ENCODE peak calls at places on chromosomes 1 and 21, in nine cellular contexts. One of them, this sample, is unnamed.
A peak's percentile ranks its signal among the peaks of the same experiment; 100 is the strongest.

GRCh38 chr21:44618909-44619308 is 7.0 kb downstream of the KRTAP10-8 start:
- DNase-seq in GDM1: no peak
- DNase-seq in KBM-7: no peak
- DNase-seq in activated T-helper 1 cell treated with anti-CD3 and anti-CD28 coated beads, Interleukin-12 subunit alpha, Interleukin-12 subunit beta, Interleukin-2, Interleukin-4 antibody, amounts not matched to agents 30 ng/mL and 10 ng/mL and 1 ng/mL, durations not matched to agents 14 hours and 24 hours and 36 hours: peak; percentile 50
- DNase-seq in smooth muscle cell of the brain vasculature: no peak
- DNase-seq in stimulated activated naive CD8-positive, alpha-beta T cell treated with anti-CD3 and anti-CD28 coated beads, Interleukin-15, amount 100 ng/mL, for 72 hours: peak; percentile 24
- DNase-seq in A549: no peak
- DNase-seq in AG08396: no peak
- DNase-seq in iris pigment epithelial cell: no peak
- DNase-seq in this sample: no peak

GRCh38 chr1:110011527-110012041 is 22.8 kb upstream of the STRIP1 start:
- DNase-seq in stimulated activated naive CD8-positive, alpha-beta T cell treated with anti-CD3 and anti-CD28 coated beads, Interleukin-15, amount 100 ng/mL, for 72 hours: no peak
- DNase-seq in activated T-helper 1 cell treated with anti-CD3 and anti-CD28 coated beads, Interleukin-12 subunit alpha, Interleukin-12 subunit beta, Interleukin-2, Interleukin-4 antibody, amounts not matched to agents 30 ng/mL and 10 ng/mL and 1 ng/mL, durations not matched to agents 14 hours and 24 hours and 36 hours: peak; percentile 35
- DNase-seq in iris pigment epithelial cell: peak; percentile 73
- DNase-seq in GDM1: peak; percentile 14
- DNase-seq in A549: peak; percentile 61
- DNase-seq in AG08396: peak; percentile 49
- DNase-seq in smooth muscle cell of the brain vasculature: peak; percentile 23
- DNase-seq in KBM-7: peak; percentile 71
- DNase-seq in this sample: peak; percentile 46

GRCh38 chr1:89757532-89757931 is 63.3 kb upstream of the LRRC8D start:
- DNase-seq in AG08396: no peak
- DNase-seq in KBM-7: peak; percentile 92
- DNase-seq in activated T-helper 1 cell treated with anti-CD3 and anti-CD28 coated beads, Interleukin-12 subunit alpha, Interleukin-12 subunit beta, Interleukin-2, Interleukin-4 antibody, amounts not matched to agents 30 ng/mL and 10 ng/mL and 1 ng/mL, durations not matched to agents 14 hours and 24 hours and 36 hours: peak; percentile 51
- DNase-seq in iris pigment epithelial cell: peak; percentile 49
- DNase-seq in stimulated activated naive CD8-positive, alpha-beta T cell treated with anti-CD3 and anti-CD28 coated beads, Interleukin-15, amount 100 ng/mL, for 72 hours: no peak
- DNase-seq in GDM1: peak; percentile 83
- DNase-seq in A549: no peak
- DNase-seq in smooth muscle cell of the brain vasculature: no peak
- DNase-seq in this sample: no peak

GRCh38 chr1:64864018-64864945 is 102.1 kb downstream of the JAK1 start:
- DNase-seq in GDM1: peak; percentile 90
- DNase-seq in iris pigment epithelial cell: peak; percentile 35
- DNase-seq in stimulated activated naive CD8-positive, alpha-beta T cell treated with anti-CD3 and anti-CD28 coated beads, Interleukin-15, amount 100 ng/mL, for 72 hours: no peak
- DNase-seq in activated T-helper 1 cell treated with anti-CD3 and anti-CD28 coated beads, Interleukin-12 subunit alpha, Interleukin-12 subunit beta, Interleukin-2, Interleukin-4 antibody, amounts not matched to agents 30 ng/mL and 10 ng/mL and 1 ng/mL, durations not matched to agents 14 hours and 24 hours and 36 hours: peak; percentile 16
- DNase-seq in A549: peak; percentile 12
- DNase-seq in KBM-7: peak; percentile 99
- DNase-seq in AG08396: no peak
- DNase-seq in smooth muscle cell of the brain vasculature: no peak
- DNase-seq in this sample: no peak

GRCh38 chr1:112509005-112509659 is 367 bp downstream of the WNT2B start:
- DNase-seq in iris pigment epithelial cell: peak; percentile 60
- DNase-seq in GDM1: no peak
- DNase-seq in A549: no peak
- DNase-seq in KBM-7: no peak
- DNase-seq in activated T-helper 1 cell treated with anti-CD3 and anti-CD28 coated beads, Interleukin-12 subunit alpha, Interleukin-12 subunit beta, Interleukin-2, Interleukin-4 antibody, amounts not matched to agents 30 ng/mL and 10 ng/mL and 1 ng/mL, durations not matched to agents 14 hours and 24 hours and 36 hours: no peak
- DNase-seq in AG08396: no peak
- DNase-seq in smooth muscle cell of the brain vasculature: no peak
- DNase-seq in stimulated activated naive CD8-positive, alpha-beta T cell treated with anti-CD3 and anti-CD28 coated beads, Interleukin-15, amount 100 ng/mL, for 72 hours: peak; percentile 47
- DNase-seq in this sample: no peak

GRCh38 chr1:3625151-3625907 is 514 bp downstream of the TPRG1L start:
- DNase-seq in KBM-7: peak; percentile 38
- DNase-seq in GDM1: no peak
- DNase-seq in iris pigment epithelial cell: peak; percentile 58
- DNase-seq in smooth muscle cell of the brain vasculature: no peak
- DNase-seq in AG08396: peak; percentile 68
- DNase-seq in activated T-helper 1 cell treated with anti-CD3 and anti-CD28 coated beads, Interleukin-12 subunit alpha, Interleukin-12 subunit beta, Interleukin-2, Interleukin-4 antibody, amounts not matched to agents 30 ng/mL and 10 ng/mL and 1 ng/mL, durations not matched to agents 14 hours and 24 hours and 36 hours: no peak
- DNase-seq in A549: peak; percentile 37
- DNase-seq in stimulated activated naive CD8-positive, alpha-beta T cell treated with anti-CD3 and anti-CD28 coated beads, Interleukin-15, amount 100 ng/mL, for 72 hours: no peak
- DNase-seq in this sample: peak; percentile 40

GRCh38 chr1:4599951-4600481 is 54.4 kb upstream of the AJAP1 start:
- DNase-seq in KBM-7: no peak
- DNase-seq in GDM1: no peak
- DNase-seq in AG08396: no peak
- DNase-seq in activated T-helper 1 cell treated with anti-CD3 and anti-CD28 coated beads, Interleukin-12 subunit alpha, Interleukin-12 subunit beta, Interleukin-2, Interleukin-4 antibody, amounts not matched to agents 30 ng/mL and 10 ng/mL and 1 ng/mL, durations not matched to agents 14 hours and 24 hours and 36 hours: no peak
- DNase-seq in A549: no peak
- DNase-seq in stimulated activated naive CD8-positive, alpha-beta T cell treated with anti-CD3 and anti-CD28 coated beads, Interleukin-15, amount 100 ng/mL, for 72 hours: no peak
- DNase-seq in iris pigment epithelial cell: no peak
- DNase-seq in smooth muscle cell of the brain vasculature: no peak
- DNase-seq in this sample: no peak

GRCh38 chr1:172154571-172154970 is 265.9 kb upstream of the C1orf105 start:
- DNase-seq in KBM-7: peak; percentile 39
- DNase-seq in iris pigment epithelial cell: peak; percentile 90
- DNase-seq in AG08396: peak; percentile 16
- DNase-seq in smooth muscle cell of the brain vasculature: no peak
- DNase-seq in GDM1: no peak
- DNase-seq in stimulated activated naive CD8-positive, alpha-beta T cell treated with anti-CD3 and anti-CD28 coated beads, Interleukin-15, amount 100 ng/mL, for 72 hours: no peak
- DNase-seq in activated T-helper 1 cell treated with anti-CD3 and anti-CD28 coated beads, Interleukin-12 subunit alpha, Interleukin-12 subunit beta, Interleukin-2, Interleukin-4 antibody, amounts not matched to agents 30 ng/mL and 10 ng/mL and 1 ng/mL, durations not matched to agents 14 hours and 24 hours and 36 hours: no peak
- DNase-seq in A549: peak; percentile 28
- DNase-seq in this sample: no peak

GRCh38 chr1:162185299-162185698 is 115.8 kb downstream of the NOS1AP start:
- DNase-seq in iris pigment epithelial cell: peak; percentile 73
- DNase-seq in smooth muscle cell of the brain vasculature: no peak
- DNase-seq in KBM-7: no peak
- DNase-seq in GDM1: no peak
- DNase-seq in stimulated activated naive CD8-positive, alpha-beta T cell treated with anti-CD3 and anti-CD28 coated beads, Interleukin-15, amount 100 ng/mL, for 72 hours: no peak
- DNase-seq in A549: no peak
- DNase-seq in activated T-helper 1 cell treated with anti-CD3 and anti-CD28 coated beads, Interleukin-12 subunit alpha, Interleukin-12 subunit beta, Interleukin-2, Interleukin-4 antibody, amounts not matched to agents 30 ng/mL and 10 ng/mL and 1 ng/mL, durations not matched to agents 14 hours and 24 hours and 36 hours: no peak
- DNase-seq in AG08396: no peak
- DNase-seq in this sample: no peak

GRCh38 chr1:28180310-28181305 is 4.1 kb upstream of the PTAFR start:
- DNase-seq in GDM1: no peak
- DNase-seq in activated T-helper 1 cell treated with anti-CD3 and anti-CD28 coated beads, Interleukin-12 subunit alpha, Interleukin-12 subunit beta, Interleukin-2, Interleukin-4 antibody, amounts not matched to agents 30 ng/mL and 10 ng/mL and 1 ng/mL, durations not matched to agents 14 hours and 24 hours and 36 hours: no peak
- DNase-seq in AG08396: no peak
- DNase-seq in iris pigment epithelial cell: no peak
- DNase-seq in A549: no peak
- DNase-seq in stimulated activated naive CD8-positive, alpha-beta T cell treated with anti-CD3 and anti-CD28 coated beads, Interleukin-15, amount 100 ng/mL, for 72 hours: no peak
- DNase-seq in smooth muscle cell of the brain vasculature: no peak
- DNase-seq in KBM-7: no peak
- DNase-seq in this sample: no peak

GRCh38 chr1:56934400-56935080 is 31.3 kb downstream of the C8B start:
- DNase-seq in GDM1: no peak
- DNase-seq in stimulated activated naive CD8-positive, alpha-beta T cell treated with anti-CD3 and anti-CD28 coated beads, Interleukin-15, amount 100 ng/mL, for 72 hours: no peak
- DNase-seq in KBM-7: no peak
- DNase-seq in AG08396: no peak
- DNase-seq in activated T-helper 1 cell treated with anti-CD3 and anti-CD28 coated beads, Interleukin-12 subunit alpha, Interleukin-12 subunit beta, Interleukin-2, Interleukin-4 antibody, amounts not matched to agents 30 ng/mL and 10 ng/mL and 1 ng/mL, durations not matched to agents 14 hours and 24 hours and 36 hours: no peak
- DNase-seq in A549: no peak
- DNase-seq in iris pigment epithelial cell: no peak
- DNase-seq in smooth muscle cell of the brain vasculature: no peak
- DNase-seq in this sample: no peak

GRCh38 chr1:246110343-246111219 is 396.5 kb downstream of the SMYD3 start:
- DNase-seq in smooth muscle cell of the brain vasculature: no peak
- DNase-seq in activated T-helper 1 cell treated with anti-CD3 and anti-CD28 coated beads, Interleukin-12 subunit alpha, Interleukin-12 subunit beta, Interleukin-2, Interleukin-4 antibody, amounts not matched to agents 30 ng/mL and 10 ng/mL and 1 ng/mL, durations not matched to agents 14 hours and 24 hours and 36 hours: no peak
- DNase-seq in KBM-7: peak; percentile 35
- DNase-seq in AG08396: peak; percentile 30
- DNase-seq in iris pigment epithelial cell: peak; percentile 89
- DNase-seq in GDM1: no peak
- DNase-seq in stimulated activated naive CD8-positive, alpha-beta T cell treated with anti-CD3 and anti-CD28 coated beads, Interleukin-15, amount 100 ng/mL, for 72 hours: no peak
- DNase-seq in A549: peak; percentile 63
- DNase-seq in this sample: no peak

GRCh38 chr1:67019600-67020136 is 34.3 kb downstream of the SLC35D1 start:
- DNase-seq in smooth muscle cell of the brain vasculature: no peak
- DNase-seq in activated T-helper 1 cell treated with anti-CD3 and anti-CD28 coated beads, Interleukin-12 subunit alpha, Interleukin-12 subunit beta, Interleukin-2, Interleukin-4 antibody, amounts not matched to agents 30 ng/mL and 10 ng/mL and 1 ng/mL, durations not matched to agents 14 hours and 24 hours and 36 hours: no peak
- DNase-seq in iris pigment epithelial cell: peak; percentile 68
- DNase-seq in A549: no peak
- DNase-seq in AG08396: peak; percentile 17
- DNase-seq in KBM-7: no peak
- DNase-seq in stimulated activated naive CD8-positive, alpha-beta T cell treated with anti-CD3 and anti-CD28 coated beads, Interleukin-15, amount 100 ng/mL, for 72 hours: no peak
- DNase-seq in GDM1: no peak
- DNase-seq in this sample: no peak

GRCh38 chr1:156704930-156705320 is 458 bp downstream of the CRABP2 start:
- DNase-seq in stimulated activated naive CD8-positive, alpha-beta T cell treated with anti-CD3 and anti-CD28 coated beads, Interleukin-15, amount 100 ng/mL, for 72 hours: no peak
- DNase-seq in KBM-7: no peak
- DNase-seq in A549: peak; percentile 43
- DNase-seq in iris pigment epithelial cell: peak; percentile 62
- DNase-seq in GDM1: no peak
- DNase-seq in AG08396: peak; percentile 70
- DNase-seq in smooth muscle cell of the brain vasculature: no peak
- DNase-seq in activated T-helper 1 cell treated with anti-CD3 and anti-CD28 coated beads, Interleukin-12 subunit alpha, Interleukin-12 subunit beta, Interleukin-2, Interleukin-4 antibody, amounts not matched to agents 30 ng/mL and 10 ng/mL and 1 ng/mL, durations not matched to agents 14 hours and 24 hours and 36 hours: no peak
- DNase-seq in this sample: no peak

GRCh38 chr21:43916691-43917514 is 51.9 kb downstream of the AGPAT3 start:
- DNase-seq in GDM1: peak; percentile 20
- DNase-seq in smooth muscle cell of the brain vasculature: no peak
- DNase-seq in KBM-7: peak; percentile 76
- DNase-seq in A549: no peak
- DNase-seq in stimulated activated naive CD8-positive, alpha-beta T cell treated with anti-CD3 and anti-CD28 coated beads, Interleukin-15, amount 100 ng/mL, for 72 hours: peak; percentile 73
- DNase-seq in iris pigment epithelial cell: no peak
- DNase-seq in activated T-helper 1 cell treated with anti-CD3 and anti-CD28 coated beads, Interleukin-12 subunit alpha, Interleukin-12 subunit beta, Interleukin-2, Interleukin-4 antibody, amounts not matched to agents 30 ng/mL and 10 ng/mL and 1 ng/mL, durations not matched to agents 14 hours and 24 hours and 36 hours: peak; percentile 53
- DNase-seq in AG08396: peak; percentile 63
- DNase-seq in this sample: no peak

GRCh38 chr1:27117733-27118439 is 37.0 kb downstream of the SLC9A1 start:
- DNase-seq in iris pigment epithelial cell: peak; percentile 20
- DNase-seq in A549: no peak
- DNase-seq in activated T-helper 1 cell treated with anti-CD3 and anti-CD28 coated beads, Interleukin-12 subunit alpha, Interleukin-12 subunit beta, Interleukin-2, Interleukin-4 antibody, amounts not matched to agents 30 ng/mL and 10 ng/mL and 1 ng/mL, durations not matched to agents 14 hours and 24 hours and 36 hours: no peak
- DNase-seq in AG08396: no peak
- DNase-seq in smooth muscle cell of the brain vasculature: no peak
- DNase-seq in GDM1: no peak
- DNase-seq in stimulated activated naive CD8-positive, alpha-beta T cell treated with anti-CD3 and anti-CD28 coated beads, Interleukin-15, amount 100 ng/mL, for 72 hours: no peak
- DNase-seq in KBM-7: no peak
- DNase-seq in this sample: no peak

GRCh38 chr1:107991371-107992066 is 26.5 kb upstream of the VAV3 start:
- DNase-seq in KBM-7: no peak
- DNase-seq in AG08396: no peak
- DNase-seq in activated T-helper 1 cell treated with anti-CD3 and anti-CD28 coated beads, Interleukin-12 subunit alpha, Interleukin-12 subunit beta, Interleukin-2, Interleukin-4 antibody, amounts not matched to agents 30 ng/mL and 10 ng/mL and 1 ng/mL, durations not matched to agents 14 hours and 24 hours and 36 hours: no peak
- DNase-seq in GDM1: no peak
- DNase-seq in smooth muscle cell of the brain vasculature: no peak
- DNase-seq in stimulated activated naive CD8-positive, alpha-beta T cell treated with anti-CD3 and anti-CD28 coated beads, Interleukin-15, amount 100 ng/mL, for 72 hours: no peak
- DNase-seq in iris pigment epithelial cell: no peak
- DNase-seq in A549: no peak
- DNase-seq in this sample: no peak

GRCh38 chr1:230690101-230690500 is 23.8 kb downstream of the AGT start:
- DNase-seq in activated T-helper 1 cell treated with anti-CD3 and anti-CD28 coated beads, Interleukin-12 subunit alpha, Interleukin-12 subunit beta, Interleukin-2, Interleukin-4 antibody, amounts not matched to agents 30 ng/mL and 10 ng/mL and 1 ng/mL, durations not matched to agents 14 hours and 24 hours and 36 hours: no peak
- DNase-seq in GDM1: no peak
- DNase-seq in KBM-7: no peak
- DNase-seq in A549: no peak
- DNase-seq in iris pigment epithelial cell: no peak
- DNase-seq in AG08396: no peak
- DNase-seq in stimulated activated naive CD8-positive, alpha-beta T cell treated with anti-CD3 and anti-CD28 coated beads, Interleukin-15, amount 100 ng/mL, for 72 hours: no peak
- DNase-seq in smooth muscle cell of the brain vasculature: no peak
- DNase-seq in this sample: no peak

GRCh38 chr1:87942165-87942564 is 613.5 kb downstream of the LMO4 start:
- DNase-seq in activated T-helper 1 cell treated with anti-CD3 and anti-CD28 coated beads, Interleukin-12 subunit alpha, Interleukin-12 subunit beta, Interleukin-2, Interleukin-4 antibody, amounts not matched to agents 30 ng/mL and 10 ng/mL and 1 ng/mL, durations not matched to agents 14 hours and 24 hours and 36 hours: no peak
- DNase-seq in iris pigment epithelial cell: peak; percentile 18
- DNase-seq in smooth muscle cell of the brain vasculature: no peak
- DNase-seq in AG08396: no peak
- DNase-seq in GDM1: no peak
- DNase-seq in stimulated activated naive CD8-positive, alpha-beta T cell treated with anti-CD3 and anti-CD28 coated beads, Interleukin-15, amount 100 ng/mL, for 72 hours: no peak
- DNase-seq in A549: no peak
- DNase-seq in KBM-7: no peak
- DNase-seq in this sample: no peak

GRCh38 chr1:206713910-206714312 is 29.2 kb downstream of the MAPKAPK2 start:
- DNase-seq in smooth muscle cell of the brain vasculature: no peak
- DNase-seq in A549: peak; percentile 66
- DNase-seq in stimulated activated naive CD8-positive, alpha-beta T cell treated with anti-CD3 and anti-CD28 coated beads, Interleukin-15, amount 100 ng/mL, for 72 hours: no peak
- DNase-seq in iris pigment epithelial cell: no peak
- DNase-seq in activated T-helper 1 cell treated with anti-CD3 and anti-CD28 coated beads, Interleukin-12 subunit alpha, Interleukin-12 subunit beta, Interleukin-2, Interleukin-4 antibody, amounts not matched to agents 30 ng/mL and 10 ng/mL and 1 ng/mL, durations not matched to agents 14 hours and 24 hours and 36 hours: no peak
- DNase-seq in GDM1: no peak
- DNase-seq in AG08396: no peak
- DNase-seq in KBM-7: no peak
- DNase-seq in this sample: no peak

GRCh38 chr1:50995651-50996050 is 25.6 kb downstream of the CDKN2C start:
- DNase-seq in GDM1: no peak
- DNase-seq in activated T-helper 1 cell treated with anti-CD3 and anti-CD28 coated beads, Interleukin-12 subunit alpha, Interleukin-12 subunit beta, Interleukin-2, Interleukin-4 antibody, amounts not matched to agents 30 ng/mL and 10 ng/mL and 1 ng/mL, durations not matched to agents 14 hours and 24 hours and 36 hours: no peak
- DNase-seq in AG08396: no peak
- DNase-seq in smooth muscle cell of the brain vasculature: no peak
- DNase-seq in KBM-7: no peak
- DNase-seq in iris pigment epithelial cell: no peak
- DNase-seq in stimulated activated naive CD8-positive, alpha-beta T cell treated with anti-CD3 and anti-CD28 coated beads, Interleukin-15, amount 100 ng/mL, for 72 hours: no peak
- DNase-seq in A549: no peak
- DNase-seq in this sample: peak; percentile 23

GRCh38 chr1:215111916-215112315 is 29.4 kb downstream of the KCNK2 start:
- DNase-seq in A549: no peak
- DNase-seq in activated T-helper 1 cell treated with anti-CD3 and anti-CD28 coated beads, Interleukin-12 subunit alpha, Interleukin-12 subunit beta, Interleukin-2, Interleukin-4 antibody, amounts not matched to agents 30 ng/mL and 10 ng/mL and 1 ng/mL, durations not matched to agents 14 hours and 24 hours and 36 hours: no peak
- DNase-seq in AG08396: no peak
- DNase-seq in GDM1: no peak
- DNase-seq in KBM-7: no peak
- DNase-seq in smooth muscle cell of the brain vasculature: no peak
- DNase-seq in iris pigment epithelial cell: no peak
- DNase-seq in stimulated activated naive CD8-positive, alpha-beta T cell treated with anti-CD3 and anti-CD28 coated beads, Interleukin-15, amount 100 ng/mL, for 72 hours: no peak
- DNase-seq in this sample: peak; percentile 15

GRCh38 chr1:100724281-100724680 is 4.7 kb downstream of the VCAM1 start:
- DNase-seq in activated T-helper 1 cell treated with anti-CD3 and anti-CD28 coated beads, Interleukin-12 subunit alpha, Interleukin-12 subunit beta, Interleukin-2, Interleukin-4 antibody, amounts not matched to agents 30 ng/mL and 10 ng/mL and 1 ng/mL, durations not matched to agents 14 hours and 24 hours and 36 hours: no peak
- DNase-seq in KBM-7: no peak
- DNase-seq in stimulated activated naive CD8-positive, alpha-beta T cell treated with anti-CD3 and anti-CD28 coated beads, Interleukin-15, amount 100 ng/mL, for 72 hours: no peak
- DNase-seq in smooth muscle cell of the brain vasculature: no peak
- DNase-seq in A549: no peak
- DNase-seq in AG08396: no peak
- DNase-seq in iris pigment epithelial cell: no peak
- DNase-seq in GDM1: no peak
- DNase-seq in this sample: no peak

GRCh38 chr1:75502776-75503175 is 108.1 kb downstream of the SLC44A5 start:
- DNase-seq in AG08396: no peak
- DNase-seq in iris pigment epithelial cell: peak; percentile 62
- DNase-seq in stimulated activated naive CD8-positive, alpha-beta T cell treated with anti-CD3 and anti-CD28 coated beads, Interleukin-15, amount 100 ng/mL, for 72 hours: no peak
- DNase-seq in A549: no peak
- DNase-seq in smooth muscle cell of the brain vasculature: no peak
- DNase-seq in GDM1: no peak
- DNase-seq in activated T-helper 1 cell treated with anti-CD3 and anti-CD28 coated beads, Interleukin-12 subunit alpha, Interleukin-12 subunit beta, Interleukin-2, Interleukin-4 antibody, amounts not matched to agents 30 ng/mL and 10 ng/mL and 1 ng/mL, durations not matched to agents 14 hours and 24 hours and 36 hours: no peak
- DNase-seq in KBM-7: no peak
- DNase-seq in this sample: no peak

GRCh38 chr1:38817958-38818705 is 41.4 kb downstream of the RRAGC start:
- DNase-seq in A549: no peak
- DNase-seq in KBM-7: peak; percentile 37
- DNase-seq in GDM1: peak; percentile 17
- DNase-seq in smooth muscle cell of the brain vasculature: no peak
- DNase-seq in AG08396: peak; percentile 78
- DNase-seq in activated T-helper 1 cell treated with anti-CD3 and anti-CD28 coated beads, Interleukin-12 subunit alpha, Interleukin-12 subunit beta, Interleukin-2, Interleukin-4 antibody, amounts not matched to agents 30 ng/mL and 10 ng/mL and 1 ng/mL, durations not matched to agents 14 hours and 24 hours and 36 hours: peak; percentile 11
- DNase-seq in stimulated activated naive CD8-positive, alpha-beta T cell treated with anti-CD3 and anti-CD28 coated beads, Interleukin-15, amount 100 ng/mL, for 72 hours: peak; percentile 59
- DNase-seq in iris pigment epithelial cell: no peak
- DNase-seq in this sample: peak; percentile 82

GRCh38 chr1:16186655-16187235 is 25.7 kb downstream of the ARHGEF19 start:
- DNase-seq in GDM1: no peak
- DNase-seq in AG08396: no peak
- DNase-seq in KBM-7: no peak
- DNase-seq in iris pigment epithelial cell: no peak
- DNase-seq in activated T-helper 1 cell treated with anti-CD3 and anti-CD28 coated beads, Interleukin-12 subunit alpha, Interleukin-12 subunit beta, Interleukin-2, Interleukin-4 antibody, amounts not matched to agents 30 ng/mL and 10 ng/mL and 1 ng/mL, durations not matched to agents 14 hours and 24 hours and 36 hours: no peak
- DNase-seq in smooth muscle cell of the brain vasculature: no peak
- DNase-seq in A549: no peak
- DNase-seq in stimulated activated naive CD8-positive, alpha-beta T cell treated with anti-CD3 and anti-CD28 coated beads, Interleukin-15, amount 100 ng/mL, for 72 hours: no peak
- DNase-seq in this sample: no peak

GRCh38 chr1:193417945-193418744 is 231.7 kb upstream of the B3GALT2 start:
- DNase-seq in GDM1: no peak
- DNase-seq in activated T-helper 1 cell treated with anti-CD3 and anti-CD28 coated beads, Interleukin-12 subunit alpha, Interleukin-12 subunit beta, Interleukin-2, Interleukin-4 antibody, amounts not matched to agents 30 ng/mL and 10 ng/mL and 1 ng/mL, durations not matched to agents 14 hours and 24 hours and 36 hours: no peak
- DNase-seq in iris pigment epithelial cell: peak; percentile 77
- DNase-seq in A549: no peak
- DNase-seq in stimulated activated naive CD8-positive, alpha-beta T cell treated with anti-CD3 and anti-CD28 coated beads, Interleukin-15, amount 100 ng/mL, for 72 hours: no peak
- DNase-seq in AG08396: peak; percentile 15
- DNase-seq in smooth muscle cell of the brain vasculature: no peak
- DNase-seq in KBM-7: peak; percentile 58
- DNase-seq in this sample: no peak

GRCh38 chr1:154891452-154891851 is 21.4 kb upstream of the KCNN3 start:
- DNase-seq in AG08396: no peak
- DNase-seq in KBM-7: no peak
- DNase-seq in iris pigment epithelial cell: no peak
- DNase-seq in activated T-helper 1 cell treated with anti-CD3 and anti-CD28 coated beads, Interleukin-12 subunit alpha, Interleukin-12 subunit beta, Interleukin-2, Interleukin-4 antibody, amounts not matched to agents 30 ng/mL and 10 ng/mL and 1 ng/mL, durations not matched to agents 14 hours and 24 hours and 36 hours: no peak
- DNase-seq in A549: no peak
- DNase-seq in GDM1: no peak
- DNase-seq in stimulated activated naive CD8-positive, alpha-beta T cell treated with anti-CD3 and anti-CD28 coated beads, Interleukin-15, amount 100 ng/mL, for 72 hours: no peak
- DNase-seq in smooth muscle cell of the brain vasculature: no peak
- DNase-seq in this sample: no peak

GRCh38 chr1:35001743-35002142 is 16.6 kb upstream of the TMEM35B start:
- DNase-seq in AG08396: peak; percentile 27
- DNase-seq in activated T-helper 1 cell treated with anti-CD3 and anti-CD28 coated beads, Interleukin-12 subunit alpha, Interleukin-12 subunit beta, Interleukin-2, Interleukin-4 antibody, amounts not matched to agents 30 ng/mL and 10 ng/mL and 1 ng/mL, durations not matched to agents 14 hours and 24 hours and 36 hours: no peak
- DNase-seq in GDM1: no peak
- DNase-seq in iris pigment epithelial cell: peak; percentile 29
- DNase-seq in A549: no peak
- DNase-seq in KBM-7: no peak
- DNase-seq in stimulated activated naive CD8-positive, alpha-beta T cell treated with anti-CD3 and anti-CD28 coated beads, Interleukin-15, amount 100 ng/mL, for 72 hours: no peak
- DNase-seq in smooth muscle cell of the brain vasculature: no peak
- DNase-seq in this sample: no peak

GRCh38 chr1:164880644-164881043 is 321.7 kb downstream of the PBX1 start:
- DNase-seq in KBM-7: no peak
- DNase-seq in smooth muscle cell of the brain vasculature: no peak
- DNase-seq in iris pigment epithelial cell: no peak
- DNase-seq in A549: no peak
- DNase-seq in stimulated activated naive CD8-positive, alpha-beta T cell treated with anti-CD3 and anti-CD28 coated beads, Interleukin-15, amount 100 ng/mL, for 72 hours: no peak
- DNase-seq in GDM1: no peak
- DNase-seq in AG08396: no peak
- DNase-seq in activated T-helper 1 cell treated with anti-CD3 and anti-CD28 coated beads, Interleukin-12 subunit alpha, Interleukin-12 subunit beta, Interleukin-2, Interleukin-4 antibody, amounts not matched to agents 30 ng/mL and 10 ng/mL and 1 ng/mL, durations not matched to agents 14 hours and 24 hours and 36 hours: no peak
- DNase-seq in this sample: no peak

GRCh38 chr21:45228171-45228641 is 59.5 kb downstream of the POFUT2 start:
- DNase-seq in KBM-7: no peak
- DNase-seq in GDM1: no peak
- DNase-seq in iris pigment epithelial cell: peak; percentile 98
- DNase-seq in activated T-helper 1 cell treated with anti-CD3 and anti-CD28 coated beads, Interleukin-12 subunit alpha, Interleukin-12 subunit beta, Interleukin-2, Interleukin-4 antibody, amounts not matched to agents 30 ng/mL and 10 ng/mL and 1 ng/mL, durations not matched to agents 14 hours and 24 hours and 36 hours: peak; percentile 61
- DNase-seq in A549: peak; percentile 49
- DNase-seq in AG08396: peak; percentile 87
- DNase-seq in stimulated activated naive CD8-positive, alpha-beta T cell treated with anti-CD3 and anti-CD28 coated beads, Interleukin-15, amount 100 ng/mL, for 72 hours: peak; percentile 53
- DNase-seq in smooth muscle cell of the brain vasculature: peak; percentile 90
- DNase-seq in this sample: no peak